ENCODE peak calls at places on chromosomes 5 and 9, in four cellular contexts. X, C, Y and V are unnamed samples.

GRCh38 chr9:73565833-73566465 is 414.3 kb downstream of the ANXA1 start:
- DNase-seq in X (no peak), C (no peak), Y (no peak), V (no peak)

GRCh38 chr9:86022687-86023266 is 76.6 kb downstream of the GOLM1 start:
- DNase-seq in X (no peak), C (no peak), Y (no peak), V (no peak)

GRCh38 chr9:31582561-31582960 is 801.9 kb upstream of the ACO1 start:
- DNase-seq in X (no peak), C (no peak), Y (no peak), V (no peak)

GRCh38 chr9:110156902-110157301 is 51.1 kb downstream of the C9orf152 start:
- DNase-seq in X (no peak), C (peak; percentile 27), Y (no peak), V (no peak)

GRCh38 chr5:180212363-180213255 is 3.6 kb upstream of the RASGEF1C start:
- DNase-seq in X (no peak), C (no peak), Y (no peak), V (no peak)

GRCh38 chr5:6721442-6721841 is 8.2 kb downstream of the TENT4A start:
- DNase-seq in X (no peak), C (no peak), Y (no peak), V (no peak)

GRCh38 chr9:127562271-127562780 is 49.8 kb upstream of the STXBP1 start:
- DNase-seq in X (no peak), C (no peak), Y (no peak), V (no peak)

GRCh38 chr9:94591876-94592275 is 1.7 kb downstream of the FBP2 start:
- DNase-seq in X (no peak), C (no peak), Y (no peak), V (no peak)

GRCh38 chr9:1273859-1274258 is 223.7 kb downstream of the DMRT2 start:
- DNase-seq in X (no peak), C (no peak), Y (no peak), V (no peak)

GRCh38 chr9:134689320-134690181 is 47.9 kb downstream of the COL5A1 start:
- DNase-seq in X (peak; percentile 75), C (peak; percentile 24), Y (peak; percentile 57), V (peak; percentile 68)

GRCh38 chr5:19140276-19140675 is 847.7 kb downstream of the CDH18 start:
- DNase-seq in X (no peak), C (no peak), Y (no peak), V (no peak)

GRCh38 chr9:105064248-105065118 is 136.5 kb upstream of the ABCA1 start:
- DNase-seq in X (peak; percentile 20), C (peak; percentile 7), Y (peak; percentile 87), V (peak; percentile 96)

GRCh38 chr5:54570923-54571322 is 53.4 kb downstream of the SNX18 start:
- DNase-seq in X (no peak), C (no peak), Y (no peak), V (no peak)

GRCh38 chr5:132008961-132009680 is 2.3 kb downstream of the ACSL6 start:
- DNase-seq in X (no peak), C (no peak), Y (peak; percentile 28), V (peak; percentile 28)

GRCh38 chr9:97388721-97389238 is 23.1 kb upstream of the TDRD7 start:
- DNase-seq in X (no peak), C (peak; percentile 70), Y (peak; percentile 83), V (no peak)

GRCh38 chr5:60700347-60700815 is 415 bp upstream of the DEPDC1B start:
- DNase-seq in X (no peak), C (no peak), Y (no peak), V (no peak)

GRCh38 chr5:29780401-29780800 is 1413.1 kb upstream of the CDH6 start:
- DNase-seq in X (no peak), C (no peak), Y (no peak), V (no peak)

GRCh38 chr9:124617477-124618141 is 110.4 kb upstream of the NR5A1 start:
- DNase-seq in X (peak; percentile 83), C (peak; percentile 45), Y (peak; percentile 72), V (no peak)

GRCh38 chr5:176131771-176132170 is 106.5 kb upstream of the SIMC1 start:
- DNase-seq in X (no peak), C (no peak), Y (no peak), V (no peak)

GRCh38 chr9:7185612-7186011 is 427.8 kb downstream of the KDM4C start:
- DNase-seq in X (no peak), C (no peak), Y (no peak), V (no peak)

GRCh38 chr5:179345429-179346321 is at the start of gene ADAMTS2:
- DNase-seq in X (peak; percentile 32), C (no peak), Y (no peak), V (peak; percentile 74)

GRCh38 chr9:33161011-33161588 is 6.0 kb downstream of the B4GALT1 start:
- DNase-seq in X (no peak), C (peak; percentile 49), Y (peak; percentile 87), V (no peak)

GRCh38 chr5:41722359-41722950 is 147.8 kb downstream of the OXCT1 start:
- DNase-seq in X (no peak), C (no peak), Y (no peak), V (no peak)

GRCh38 chr5:178267245-178267644 is 34.6 kb upstream of the PHYKPL start:
- DNase-seq in X (no peak), C (no peak), Y (no peak), V (no peak)
- TF ChIP-seq CTCF in X (no peak), C (no peak), Y (no peak), V (no peak)

DNA sequence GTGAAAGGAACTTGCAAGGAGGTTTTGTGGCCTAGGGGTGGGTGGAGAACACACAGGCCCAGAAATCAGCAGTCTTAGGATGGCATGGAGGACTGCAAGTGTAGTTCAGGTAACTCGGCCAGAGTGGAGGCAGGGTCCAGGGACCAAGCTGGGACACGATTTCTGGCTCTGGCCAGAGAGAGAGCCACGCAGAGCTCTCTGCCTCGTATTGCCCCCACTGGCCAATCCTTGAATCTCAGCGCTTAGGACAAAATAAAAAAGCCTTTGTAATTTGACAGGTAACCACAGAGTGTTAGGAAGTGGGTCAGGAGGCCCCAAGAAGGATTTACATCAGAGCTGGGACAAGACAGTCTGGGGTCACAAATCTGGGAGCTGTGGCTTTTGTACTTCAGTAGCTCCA is 11.7 kb downstream of the MAP3K1 start:
- DNase-seq in X (no peak), C (no peak), Y (no peak), V (no peak)
- TF ChIP-seq CTCF in X (peak; percentile 51), C (peak; percentile 35), Y (peak; percentile 51), V (peak; percentile 56)

GRCh38 chr5:110590187-110590586 is 136.3 kb downstream of the TMEM232 start:
- DNase-seq in X (no peak), C (no peak), Y (no peak), V (no peak)
- TF ChIP-seq CTCF in X (peak; percentile 59), C (peak; percentile 45), Y (no peak), V (peak; percentile 78)

GRCh38 chr5:137832416-137832815 is 35.2 kb upstream of the MYOT start:
- DNase-seq in X (no peak), C (no peak), Y (no peak), V (no peak)

GRCh38 chr5:137828664-137829063 is 39.0 kb upstream of the MYOT start:
- DNase-seq in X (no peak), C (no peak), Y (no peak), V (no peak)

GRCh38 chr5:137834498-137834897 is 33.2 kb upstream of the MYOT start:
- DNase-seq in X (no peak), C (no peak), Y (no peak), V (no peak)

GRCh38 chr5:137833463-137833862 is 34.2 kb upstream of the MYOT start:
- DNase-seq in X (no peak), C (no peak), Y (no peak), V (no peak)

DNA sequence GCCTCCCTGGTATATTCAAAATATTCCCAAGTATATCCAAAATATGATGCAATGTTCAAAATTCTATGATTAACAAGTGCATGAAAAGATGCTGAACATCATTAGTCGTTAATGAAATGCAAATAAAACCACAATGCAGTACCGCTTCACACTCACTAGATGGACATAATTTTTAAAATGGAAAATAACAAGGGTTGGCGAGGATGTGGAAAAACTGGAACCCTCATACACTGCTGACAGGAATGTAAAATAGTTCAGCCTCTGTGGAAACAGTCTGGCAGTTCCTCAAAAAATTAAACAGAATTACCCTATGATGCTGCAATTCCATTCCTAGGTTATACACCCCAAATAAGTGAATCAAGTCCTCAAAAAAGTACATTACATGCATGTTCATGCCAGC is 36.1 kb upstream of the MYOT start:
- DNase-seq in X (no peak), C (no peak), Y (no peak), V (no peak)
- TF ChIP-seq CTCF in X (peak; percentile 46), C (no peak), Y (no peak), V (peak; percentile 55)

GRCh38 chr5:166083183-166083959 is 2208.1 kb upstream of the WWC1 start:
- DNase-seq in X (no peak), C (no peak), Y (no peak), V (no peak)
- TF ChIP-seq CTCF in X (no peak), C (no peak), Y (no peak), V (no peak)

GRCh38 chr9:77751341-77752091 is 103.4 kb upstream of the GNA14 start:
- DNase-seq in X (peak; percentile 20), C (no peak), Y (no peak), V (no peak)
- TF ChIP-seq CTCF in X (peak; percentile 74), C (peak; percentile 57), Y (peak; percentile 76), V (peak; percentile 88)

GRCh38 chr9:121204121-121204520 is 2.5 kb upstream of the RAB14 start:
- DNase-seq in X (no peak), C (no peak), Y (no peak), V (no peak)

GRCh38 chr9:121207371-121207940 is 5.8 kb upstream of the RAB14 start:
- DNase-seq in X (no peak), C (peak; percentile 50), Y (no peak), V (no peak)

GRCh38 chr9:121206516-121207370 is 5.1 kb upstream of the RAB14 start:
- DNase-seq in X (no peak), C (no peak), Y (no peak), V (no peak)

GRCh38 chr9:121201738-121202533 is at the start of gene RAB14:
- DNase-seq in X (peak; percentile 100), C (peak; percentile 99), Y (peak; percentile 100), V (peak; percentile 100)

GRCh38 chr9:121204611-121205010 is 2.9 kb upstream of the RAB14 start:
- DNase-seq in X (no peak), C (no peak), Y (no peak), V (no peak)
- TF ChIP-seq CTCF in X (no peak), C (no peak), Y (no peak), V (no peak)

GRCh38 chr9:93290495-93291434 is 106.8 kb downstream of the WNK2 start:
- DNase-seq in X (no peak), C (no peak), Y (no peak), V (no peak)
- TF ChIP-seq CTCF in X (no peak), C (no peak), Y (no peak), V (no peak)

GRCh38 chr9:9004844-9005243 is 1205.3 kb upstream of the DMAC1 start:
- DNase-seq in X (no peak), C (no peak), Y (no peak), V (no peak)

GRCh38 chr9:9003184-9003583 is 1203.6 kb upstream of the DMAC1 start:
- DNase-seq in X (no peak), C (no peak), Y (no peak), V (no peak)
- TF ChIP-seq CTCF in X (peak; percentile 40), C (no peak), Y (no peak), V (peak; percentile 65)

DNA sequence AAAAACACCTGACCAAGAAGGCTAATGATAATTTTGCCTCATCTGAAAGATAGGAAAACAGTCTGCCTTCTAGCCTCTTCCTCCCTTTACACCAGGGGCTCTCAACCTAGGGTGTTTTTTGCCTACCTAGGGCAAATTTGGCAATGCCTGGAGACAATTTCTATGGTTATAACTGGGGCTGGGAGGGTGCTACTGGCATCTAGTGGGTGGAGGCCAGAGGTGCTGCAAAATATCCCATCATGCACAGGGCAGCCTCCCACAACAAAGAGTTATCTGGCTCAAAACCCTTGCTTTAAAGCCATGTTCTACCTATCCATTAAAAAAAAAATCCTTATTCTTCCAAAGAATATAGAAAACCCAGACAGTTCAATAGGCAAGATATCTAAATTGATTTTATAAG is 45.0 kb upstream of the NR3C1 start:
- DNase-seq in X (no peak), C (no peak), Y (no peak), V (no peak)
- TF ChIP-seq CTCF in X (no peak), C (peak; percentile 34), Y (no peak), V (no peak)